ENCODE peak calls at places on chromosomes 6 and 20, in five cellular contexts. Q, F, H, W and D are unnamed samples.

GRCh38 chr6:137763861-137764260 is 103.2 kb upstream of the TNFAIP3 start:
- DNase-seq in Q (no peak), H (no peak), W (no peak), F (no peak), D (no peak)

GRCh38 chr20:57629976-57630525 is 9.8 kb upstream of the ZBP1 start:
- DNase-seq in F (no peak), Q (no peak), W (no peak), H (no peak), D (no peak)

GRCh38 chr20:8144282-8145245 is 12.5 kb downstream of the PLCB1 start:
- DNase-seq in H (no peak), W (no peak), F (no peak), Q (peak; percentile 96), D (no peak)

GRCh38 chr6:72890233-72890632 is 268.4 kb downstream of the KCNQ5 start:
- DNase-seq in W (no peak), Q (no peak), H (no peak), F (no peak), D (no peak)

GRCh38 chr20:18727032-18727508 is 86.5 kb upstream of the SCP2D1 start:
- DNase-seq in H (no peak), F (no peak), Q (no peak), W (no peak), D (no peak)

GRCh38 chr6:79076160-79076559 is 1.9 kb downstream of the PHIP start:
- DNase-seq in H (no peak), W (no peak), Q (no peak), F (no peak), D (no peak)

GRCh38 chr20:50733644-50734349 is 2.4 kb downstream of the PARD6B start:
- DNase-seq in H (no peak), W (no peak), F (no peak), Q (no peak), D (no peak)

GRCh38 chr6:44580901-44581300 is 193.4 kb downstream of the CDC5L start:
- DNase-seq in W (no peak), F (no peak), H (no peak), Q (peak; percentile 43), D (no peak)

GRCh38 chr20:14925286-14925685 is 587.9 kb upstream of the FLRT3 start:
- DNase-seq in F (no peak), W (no peak), Q (peak; percentile 44), H (no peak), D (no peak)

GRCh38 chr20:24614341-24614740 is 144.9 kb downstream of the SYNDIG1 start:
- DNase-seq in F (no peak), W (no peak), Q (no peak), H (no peak), D (no peak)

GRCh38 chr6:44088827-44089590 is 38.2 kb downstream of the MRPL14 start:
- DNase-seq in W (no peak), H (no peak), F (no peak), Q (no peak), D (no peak)

GRCh38 chr20:64161595-64162238 is 2.5 kb upstream of the MYT1 start:
- DNase-seq in Q (no peak), H (peak; percentile 56), W (no peak), F (no peak), D (no peak)
- H3K4me3 ChIP-seq in Q (no peak overlapping the region), H (no peak overlapping the region), W (no peak overlapping the region), F (no peak overlapping the region), D (no peak overlapping the region)

DNA sequence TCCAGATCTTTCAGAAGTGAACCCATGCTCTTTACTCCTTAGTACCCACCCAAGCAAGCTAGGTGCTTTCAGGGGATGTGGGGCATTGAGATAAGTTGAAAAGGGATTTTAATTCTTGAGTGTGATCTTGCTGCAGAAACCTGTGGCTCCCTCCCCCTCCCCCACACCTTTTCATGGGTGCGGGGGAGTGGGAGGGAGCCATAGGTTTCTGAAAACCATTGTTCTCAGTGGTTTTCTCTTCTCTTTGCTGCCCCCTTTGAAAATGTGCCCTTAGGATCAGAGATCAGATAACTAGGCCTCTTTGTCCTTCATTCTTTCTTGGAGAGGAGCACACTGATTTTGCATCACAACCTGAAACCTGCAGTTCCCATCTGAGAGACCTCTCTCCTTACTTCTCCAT is 2.4 kb downstream of the PCSK2 start:
- DNase-seq in W (no peak), Q (no peak), F (no peak), H (no peak), D (no peak)
- H3K4me3 ChIP-seq in W (no peak overlapping the region), Q (no peak overlapping the region), F (no peak overlapping the region), H (no peak overlapping the region), D (no peak overlapping the region)

DNA sequence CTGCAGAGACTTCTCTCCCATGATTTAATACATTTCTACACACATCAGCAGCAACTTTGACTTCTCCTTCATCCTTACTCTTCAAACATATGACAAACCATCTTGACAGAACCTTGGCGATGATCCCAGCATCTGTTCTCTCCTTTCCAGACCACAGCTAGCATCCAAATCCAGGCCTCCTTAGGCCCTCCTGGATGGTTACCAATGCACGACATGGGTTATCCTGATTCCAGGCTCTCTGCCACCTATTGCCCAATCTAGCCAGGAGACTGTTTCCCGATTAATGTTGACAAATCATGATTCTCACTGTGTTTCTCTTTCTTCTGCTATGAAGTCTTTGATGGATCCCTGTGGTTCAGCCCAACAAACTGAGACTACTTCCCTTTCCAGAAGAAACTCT is 16.7 kb downstream of the LAMA4 start:
- DNase-seq in Q (peak; percentile 100), H (peak; percentile 84), W (peak; percentile 85), F (no peak), D (peak; percentile 32)
- H3K4me3 ChIP-seq in Q (no peak overlapping the region), H (no peak overlapping the region), W (no peak overlapping the region), F (no peak overlapping the region), D (no peak overlapping the region)

DNA sequence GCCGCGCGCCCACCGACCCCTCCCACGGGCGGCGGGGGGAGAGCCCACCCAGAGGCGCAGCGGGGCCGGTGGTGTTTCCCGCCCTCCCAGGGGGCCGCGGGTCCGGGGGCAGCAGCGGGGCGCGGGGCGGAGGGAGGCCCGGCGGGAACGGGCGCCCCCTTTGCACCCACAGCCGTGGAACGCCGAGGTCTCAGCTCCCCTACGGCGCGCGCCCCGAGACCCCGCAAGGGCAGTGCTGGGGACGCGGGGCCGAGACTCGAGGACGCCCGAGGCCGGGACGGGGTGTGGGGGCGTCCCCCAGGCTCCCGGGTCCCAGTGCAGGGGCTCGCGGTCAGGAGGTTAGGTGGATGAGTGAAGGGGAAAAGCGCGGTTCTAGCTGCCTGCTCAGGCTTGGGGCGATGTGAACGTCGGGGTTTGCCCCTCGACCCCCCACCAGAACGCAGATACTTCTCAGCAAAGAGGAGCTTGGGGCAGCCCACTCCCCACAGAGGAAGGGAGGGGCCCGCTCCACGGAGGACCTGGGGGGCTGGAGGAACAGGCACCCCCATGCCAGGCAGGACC is 65.5 kb upstream of the BHLHE23 start:
- DNase-seq in H (peak; percentile 10), F (no peak), Q (no peak), W (peak; percentile 74), D (no peak)
- H3K4me3 ChIP-seq in H (no peak overlapping the region), F (no peak overlapping the region), Q (no peak overlapping the region), W (no peak overlapping the region), D (no peak overlapping the region)

GRCh38 chr20:32010096-32010495 is at the start of gene CCM2L:
- DNase-seq in Q (no peak), W (no peak), H (peak; percentile 69), F (no peak), D (no peak)
- H3K4me3 ChIP-seq in Q (no peak within 1 kb of the TSS), W (peak within 1 kb of the TSS; percentile 32), H (peak within 1 kb of the TSS; percentile 49), F (no peak within 1 kb of the TSS), D (no peak within 1 kb of the TSS)